ENCODE peak calls at places on chromosomes 5 and 9, in six cellular contexts. One of them, this sample, is unnamed.

GRCh38 chr5:68251804-68252648 is 36.5 kb downstream of the PIK3R1 start:
- DNase-seq in endodermal cell: peak; percentile 57
- DNase-seq in aorta: no peak
- DNase-seq in AG04450: peak; percentile 13
- DNase-seq in PC-3: no peak
- DNase-seq in heart left ventricle: no peak
- DNase-seq in this sample: peak; percentile 72

GRCh38 chr9:2859776-2860379 is 16.0 kb upstream of the PUM3 start:
- DNase-seq in heart left ventricle: peak; percentile 72
- DNase-seq in PC-3: peak; percentile 65
- DNase-seq in AG04450: no peak
- DNase-seq in aorta: peak; percentile 68
- DNase-seq in endodermal cell: peak; percentile 92
- DNase-seq in this sample: peak; percentile 42

GRCh38 chr5:133794771-133795391 is 173.5 kb downstream of the C5orf15 start:
- DNase-seq in aorta: no peak
- DNase-seq in heart left ventricle: no peak
- DNase-seq in AG04450: no peak
- DNase-seq in PC-3: no peak
- DNase-seq in endodermal cell: peak; percentile 41
- DNase-seq in this sample: no peak

GRCh38 chr9:113011911-113012381 is at the start of gene ZNF883:
- DNase-seq in aorta: peak; percentile 65
- DNase-seq in PC-3: no peak
- DNase-seq in endodermal cell: peak; percentile 93
- DNase-seq in AG04450: no peak
- DNase-seq in heart left ventricle: peak; percentile 71
- DNase-seq in this sample: peak; percentile 33

GRCh38 chr5:7877851-7878250 is 8.9 kb downstream of the MTRR start:
- DNase-seq in AG04450: no peak
- DNase-seq in PC-3: no peak
- DNase-seq in endodermal cell: no peak
- DNase-seq in heart left ventricle: peak; percentile 49
- DNase-seq in aorta: no peak
- DNase-seq in this sample: no peak

GRCh38 chr5:59079622-59080620 is 497.0 kb downstream of the RAB3C start:
- DNase-seq in AG04450: peak; percentile 90
- DNase-seq in PC-3: peak; percentile 54
- DNase-seq in endodermal cell: no peak
- DNase-seq in heart left ventricle: no peak
- DNase-seq in aorta: no peak
- DNase-seq in this sample: peak; percentile 71

GRCh38 chr9:19988281-19988680 is 199.4 kb upstream of the SLC24A2 start:
- DNase-seq in PC-3: no peak
- DNase-seq in endodermal cell: no peak
- DNase-seq in AG04450: no peak
- DNase-seq in aorta: no peak
- DNase-seq in heart left ventricle: no peak
- DNase-seq in this sample: no peak

GRCh38 chr9:82736126-82736525 is 326.8 kb downstream of the RASEF start:
- DNase-seq in AG04450: no peak
- DNase-seq in aorta: no peak
- DNase-seq in heart left ventricle: no peak
- DNase-seq in endodermal cell: no peak
- DNase-seq in PC-3: no peak
- DNase-seq in this sample: no peak

GRCh38 chr5:97266576-97266975 is 83.5 kb upstream of the RIOK2 start:
- DNase-seq in endodermal cell: no peak
- DNase-seq in aorta: peak; percentile 46
- DNase-seq in heart left ventricle: no peak
- DNase-seq in PC-3: no peak
- DNase-seq in AG04450: no peak
- DNase-seq in this sample: no peak

GRCh38 chr9:72052122-72052521 is 8.3 kb downstream of the C9orf57 start:
- DNase-seq in aorta: no peak
- DNase-seq in PC-3: no peak
- DNase-seq in heart left ventricle: no peak
- DNase-seq in AG04450: no peak
- DNase-seq in endodermal cell: no peak
- DNase-seq in this sample: no peak

GRCh38 chr9:974993-975739 is 1.3 kb upstream of the DMRT3 start:
- DNase-seq in aorta: no peak
- DNase-seq in heart left ventricle: no peak
- DNase-seq in PC-3: no peak
- DNase-seq in AG04450: no peak
- DNase-seq in endodermal cell: peak; percentile 71
- DNase-seq in this sample: no peak

GRCh38 chr9:974064-974992 is 2.1 kb upstream of the DMRT3 start:
- DNase-seq in aorta: no peak
- DNase-seq in AG04450: no peak
- DNase-seq in heart left ventricle: no peak
- DNase-seq in PC-3: no peak
- DNase-seq in endodermal cell: no peak
- DNase-seq in this sample: no peak

GRCh38 chr9:976258-976804 is at the start of gene DMRT3:
- DNase-seq in PC-3: no peak
- DNase-seq in heart left ventricle: no peak
- DNase-seq in AG04450: no peak
- DNase-seq in aorta: no peak
- DNase-seq in endodermal cell: peak; percentile 89
- DNase-seq in this sample: no peak

GRCh38 chr9:976805-977360 is 428 bp downstream of the DMRT3 start:
- DNase-seq in aorta: no peak
- DNase-seq in AG04450: no peak
- DNase-seq in endodermal cell: peak; percentile 83
- DNase-seq in heart left ventricle: no peak
- DNase-seq in PC-3: peak; percentile 11
- DNase-seq in this sample: no peak

DNA sequence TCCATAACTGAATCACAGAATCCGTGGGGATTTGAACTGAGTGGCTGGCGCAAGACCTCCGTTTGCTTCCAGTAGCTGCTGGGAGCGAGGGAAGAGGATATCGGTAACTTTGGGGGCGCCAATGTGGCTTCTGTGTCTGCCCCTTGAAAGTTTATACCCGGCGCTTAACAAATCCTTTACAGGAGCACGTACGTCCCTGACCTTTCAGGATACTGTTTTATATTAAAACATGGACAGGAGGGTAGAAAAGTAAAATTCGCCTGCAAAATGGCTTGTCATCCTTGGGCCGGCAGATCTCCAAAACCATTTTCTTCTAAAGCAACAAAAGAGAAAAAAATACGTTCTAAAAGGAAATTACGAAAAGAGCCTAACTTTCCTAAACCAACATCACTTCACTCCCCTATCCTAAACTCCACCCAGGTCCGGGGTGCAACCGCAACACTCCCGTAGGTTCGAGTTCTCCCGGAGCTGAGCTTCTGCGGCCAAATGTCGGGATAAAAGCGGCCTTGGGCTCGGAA is 656 bp upstream of the DMRT3 start:
- DNase-seq in AG04450: no peak
- DNase-seq in PC-3: no peak
- DNase-seq in heart left ventricle: no peak
- DNase-seq in aorta: no peak
- DNase-seq in endodermal cell: no peak
- DNase-seq in this sample: no peak
- H3K4me3 ChIP-seq in AG04450: no peak overlapping the region
- H3K4me3 ChIP-seq in PC-3: no peak overlapping the region
- H3K4me3 ChIP-seq in heart left ventricle: no peak overlapping the region
- H3K4me3 ChIP-seq in aorta: no peak overlapping the region
- H3K4me3 ChIP-seq in endodermal cell: peak overlapping the region; percentile 47
- H3K4me3 ChIP-seq in this sample: no peak overlapping the region

GRCh38 chr9:131125288-131126058 is at the start of gene NUP214:
- DNase-seq in AG04450: peak; percentile 89
- DNase-seq in aorta: peak; percentile 99
- DNase-seq in heart left ventricle: peak; percentile 100
- DNase-seq in PC-3: peak; percentile 96
- DNase-seq in endodermal cell: peak; percentile 99
- DNase-seq in this sample: peak; percentile 89
- H3K4me3 ChIP-seq in AG04450: peak within 1 kb of the TSS; percentile 100
- H3K4me3 ChIP-seq in aorta: peak within 1 kb of the TSS; percentile 64
- H3K4me3 ChIP-seq in heart left ventricle: peak within 1 kb of the TSS; percentile 63
- H3K4me3 ChIP-seq in PC-3: peak within 1 kb of the TSS; percentile 86
- H3K4me3 ChIP-seq in endodermal cell: peak within 1 kb of the TSS; percentile 95
- H3K4me3 ChIP-seq in this sample: peak within 1 kb of the TSS; percentile 93

DNA sequence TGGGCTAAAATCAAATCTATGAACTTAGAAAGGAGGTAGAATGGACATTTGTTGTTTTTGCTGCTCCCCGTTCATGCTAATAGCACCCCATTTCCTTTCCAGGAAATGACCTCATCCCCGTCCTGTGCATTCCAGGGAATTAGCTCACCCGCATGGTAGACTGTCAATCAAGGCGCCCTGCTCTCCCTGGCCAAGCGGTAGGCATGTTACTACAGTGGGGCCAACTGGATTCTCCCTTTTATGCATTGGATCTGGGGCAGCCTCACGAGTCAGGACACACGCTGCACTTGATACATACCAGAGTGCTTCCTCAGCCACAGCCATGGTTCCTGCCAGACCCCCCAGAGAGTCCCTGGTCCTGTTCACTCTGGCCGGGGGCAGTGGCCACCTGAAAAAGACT is 111.0 kb upstream of the PTCH1 start:
- DNase-seq in PC-3: no peak
- DNase-seq in heart left ventricle: no peak
- DNase-seq in AG04450: no peak
- DNase-seq in aorta: no peak
- DNase-seq in endodermal cell: no peak
- DNase-seq in this sample: no peak
- H3K4me3 ChIP-seq in PC-3: no peak overlapping the region
- H3K4me3 ChIP-seq in heart left ventricle: no peak overlapping the region
- H3K4me3 ChIP-seq in AG04450: no peak overlapping the region
- H3K4me3 ChIP-seq in aorta: no peak overlapping the region
- H3K4me3 ChIP-seq in endodermal cell: no peak overlapping the region
- H3K4me3 ChIP-seq in this sample: no peak overlapping the region

DNA sequence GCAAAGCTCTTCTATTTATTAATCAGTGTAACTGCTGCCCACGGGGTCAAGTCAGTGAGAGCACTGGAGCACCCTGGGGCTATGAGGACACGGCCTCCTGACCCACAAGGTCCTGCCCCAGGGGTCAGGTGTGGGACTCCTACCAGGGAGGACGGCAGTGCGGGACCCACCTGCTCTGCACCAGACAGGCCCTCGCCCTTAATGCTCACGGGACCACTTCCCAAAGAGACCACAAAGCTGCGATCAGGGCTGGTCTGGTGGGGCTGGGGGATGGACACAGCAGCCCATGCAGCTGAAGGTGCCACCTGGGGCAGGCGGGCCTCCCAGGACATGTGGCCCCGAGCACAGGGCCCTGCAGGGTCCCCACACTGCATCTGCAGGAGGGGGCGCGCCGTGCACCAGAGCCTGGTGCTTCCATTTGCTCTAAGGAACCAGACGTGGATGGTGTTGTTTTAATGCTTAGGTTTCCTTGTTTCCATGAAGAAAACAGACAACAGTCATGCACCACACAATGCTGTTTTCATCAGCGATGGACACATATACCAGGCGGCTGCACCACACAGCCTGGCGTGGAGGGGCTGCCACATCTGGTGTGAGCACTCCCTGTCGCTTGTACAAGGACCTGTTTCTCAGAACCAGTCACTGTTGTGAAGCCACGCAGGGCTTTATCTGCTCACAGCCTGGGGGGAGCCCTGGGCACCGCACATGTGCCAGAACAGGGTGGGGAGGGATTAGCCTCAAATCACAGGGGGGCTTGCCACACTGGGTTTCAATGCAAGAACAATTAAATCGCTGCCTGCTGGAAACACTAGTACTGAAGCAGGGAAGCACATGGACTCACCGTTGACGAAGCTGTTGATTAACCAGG is 22.6 kb downstream of the CLPTM1L start:
- DNase-seq in AG04450: no peak
- DNase-seq in endodermal cell: peak; percentile 35
- DNase-seq in heart left ventricle: no peak
- DNase-seq in aorta: peak; percentile 30
- DNase-seq in PC-3: no peak
- DNase-seq in this sample: no peak
- H3K4me3 ChIP-seq in AG04450: no peak overlapping the region
- H3K4me3 ChIP-seq in endodermal cell: no peak overlapping the region
- H3K4me3 ChIP-seq in heart left ventricle: no peak overlapping the region
- H3K4me3 ChIP-seq in aorta: no peak overlapping the region
- H3K4me3 ChIP-seq in PC-3: no peak overlapping the region
- H3K4me3 ChIP-seq in this sample: no peak overlapping the region

DNA sequence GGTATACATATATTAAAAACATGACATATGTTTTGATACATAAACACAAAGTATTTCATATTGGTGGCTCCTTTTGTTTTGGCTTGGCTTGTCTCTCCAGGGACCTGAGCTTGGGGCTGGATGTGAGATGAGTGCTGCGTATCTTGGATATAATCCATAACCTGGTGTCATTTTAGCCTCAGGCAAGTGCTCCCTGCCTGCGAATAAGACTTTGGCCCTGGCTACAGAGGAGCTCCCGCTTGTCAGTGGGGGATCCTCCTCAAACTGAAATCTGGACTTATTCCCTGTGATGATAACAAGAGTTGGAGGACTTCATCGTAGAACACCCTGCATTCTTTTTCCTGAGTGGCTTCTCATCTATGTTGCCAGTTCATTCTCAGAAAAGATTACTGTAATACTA is 341.7 kb upstream of the CLINT1 start:
- DNase-seq in AG04450: no peak
- DNase-seq in aorta: no peak
- DNase-seq in PC-3: peak; percentile 16
- DNase-seq in heart left ventricle: no peak
- DNase-seq in endodermal cell: no peak
- DNase-seq in this sample: no peak
- H3K4me3 ChIP-seq in AG04450: no peak overlapping the region
- H3K4me3 ChIP-seq in aorta: no peak overlapping the region
- H3K4me3 ChIP-seq in PC-3: no peak overlapping the region
- H3K4me3 ChIP-seq in heart left ventricle: no peak overlapping the region
- H3K4me3 ChIP-seq in endodermal cell: no peak overlapping the region
- H3K4me3 ChIP-seq in this sample: no peak overlapping the region

GRCh38 chr5:100110497-100110896 is 424.7 kb upstream of the FAM174A start:
- DNase-seq in PC-3: peak; percentile 43
- DNase-seq in heart left ventricle: no peak
- DNase-seq in endodermal cell: no peak
- DNase-seq in aorta: no peak
- DNase-seq in AG04450: no peak
- DNase-seq in this sample: no peak
- H3K4me3 ChIP-seq in PC-3: no peak overlapping the region
- H3K4me3 ChIP-seq in heart left ventricle: no peak overlapping the region
- H3K4me3 ChIP-seq in endodermal cell: no peak overlapping the region
- H3K4me3 ChIP-seq in aorta: no peak overlapping the region
- H3K4me3 ChIP-seq in AG04450: no peak overlapping the region
- H3K4me3 ChIP-seq in this sample: no peak overlapping the region

This sample was measured in HFF-Myc.